ENCODE peak calls at places on chromosomes 3 and 15, in six cellular contexts. J is CD8-positive, alpha-beta T cell; S is mesendoderm; A is effector memory CD4-positive, alpha-beta T cell; M is heart right ventricle; Y is kidney. Q is an unnamed sample. For H3K4me1, the result is how much of the 10 kb centered on the place peaks cover.

GRCh38 chr15:58369261-58369699 is 62.5 kb upstream of the LIPC start:
- DNase-seq in J (no peak), S (no peak), A (no peak), M (no peak), Y (no peak), Q (no peak)

GRCh38 chr3:52481819-52482521 is 13.2 kb upstream of the STAB1 start:
- DNase-seq in J (no peak), S (peak), A (no peak), M (peak), Y (peak), Q (no peak)

GRCh38 chr15:57697588-57697987 is 8.9 kb upstream of the POLR2M start:
- DNase-seq in J (no peak), S (no peak), A (no peak), M (no peak), Y (peak), Q (no peak)

GRCh38 chr15:73873889-73874511 is 636 bp downstream of the TBC1D21 start:
- DNase-seq in J (no peak), S (peak), A (no peak), M (no peak), Y (no peak), Q (no peak)

GRCh38 chr3:154936196-154936595 is 143.9 kb upstream of the MME start:
- DNase-seq in J (no peak), S (no peak), A (no peak), M (no peak), Y (no peak), Q (no peak)

GRCh38 chr15:40340038-40340739 is 550 bp downstream of the CCDC9B start:
- DNase-seq in J (no peak), S (no peak), A (no peak), M (peak), Y (peak), Q (peak)

GRCh38 chr3:110157221-110157620 is 819.9 kb upstream of the DPPA4 start:
- DNase-seq in J (no peak), S (no peak), A (no peak), M (no peak), Y (no peak), Q (no peak)

GRCh38 chr3:12909710-12910109 is 68.3 kb upstream of the RPL32 start:
- DNase-seq in J (no peak), S (no peak), A (no peak), M (no peak), Y (no peak), Q (no peak)

GRCh38 chr3:56222866-56223265 is 245.4 kb downstream of the ERC2 start:
- DNase-seq in J (no peak), S (no peak), A (no peak), M (no peak), Y (no peak), Q (no peak)

GRCh38 chr3:42557849-42558248 is 23.9 kb downstream of the SEC22C start:
- DNase-seq in J (no peak), S (peak), A (no peak), M (no peak), Y (no peak), Q (no peak)

GRCh38 chr3:194772241-194773000 is 86.7 kb downstream of the FAM43A start:
- DNase-seq in J (no peak), S (no peak), A (no peak), M (no peak), Y (no peak), Q (no peak)

GRCh38 chr3:196537319-196537984 is 22.3 kb upstream of the SMCO1 start:
- DNase-seq in J (peak), S (peak), A (peak), M (no peak), Y (no peak), Q (no peak)

GRCh38 chr3:160545481-160545880 is 19.9 kb downstream of the KPNA4 start:
- DNase-seq in J (no peak), S (no peak), A (no peak), M (no peak), Y (no peak), Q (no peak)

GRCh38 chr15:101127503-101128076 is 124.3 kb downstream of the CHSY1 start:
- DNase-seq in J (no peak), S (no peak), A (no peak), M (peak), Y (peak), Q (peak)
- H3K4me1 ChIP-seq in J (under half), S (under half), A (under half), M (under half), Y (under half), Q (half or more)

GRCh38 chr3:140809326-140809725 is 131.5 kb downstream of the TRIM42 start:
- DNase-seq in J (no peak), S (no peak), A (no peak), M (no peak), Y (no peak), Q (no peak)
- H3K27ac ChIP-seq in J (no peak), S (no peak), A (no peak), M (no peak), Y (no peak), Q (no peak)

GRCh38 chr3:123329636-123330340 is 119.1 kb downstream of the ADCY5 start:
- DNase-seq in J (no peak), S (no peak), A (no peak), M (no peak), Y (peak), Q (peak)
- H3K4me1 ChIP-seq in J (under half), S (under half), A (under half), M (under half), Y (under half), Q (under half)

GRCh38 chr3:64647825-64648224 is 40.0 kb downstream of the ADAMTS9 start:
- DNase-seq in J (no peak), S (no peak), A (no peak), M (no peak), Y (no peak), Q (no peak)
- H3K27ac ChIP-seq in J (no peak), S (no peak), A (no peak), M (no peak), Y (no peak), Q (no peak)

GRCh38 chr3:61805510-61806080 is 244.2 kb downstream of the PTPRG start:
- DNase-seq in J (no peak), S (no peak), A (no peak), M (no peak), Y (no peak), Q (no peak)
- H3K4me1 ChIP-seq in J (under half), S (under half), A (under half), M (half or more), Y (under half), Q (half or more)

DNA sequence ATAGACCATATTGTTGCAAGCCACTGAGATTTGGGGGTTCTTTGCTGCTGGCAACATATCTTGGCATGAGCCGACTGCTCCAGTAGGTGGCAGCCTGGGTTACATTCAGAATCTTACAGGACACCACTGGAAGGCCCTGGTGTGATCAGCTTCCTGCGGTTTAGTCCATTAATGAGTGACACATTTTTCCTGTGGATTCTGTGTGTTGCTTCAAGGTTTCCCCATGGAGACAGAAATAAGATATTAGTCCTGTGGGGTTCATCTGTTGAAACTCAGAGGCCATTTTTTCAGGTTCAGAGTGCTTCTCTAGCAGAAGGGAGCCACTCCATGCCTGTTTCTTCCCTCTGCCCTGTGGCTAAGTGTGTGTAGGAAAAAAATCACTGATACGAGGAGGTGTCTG is 116.2 kb downstream of the MFSD1 start:
- DNase-seq in J (no peak), S (peak), A (no peak), M (no peak), Y (no peak), Q (no peak)
- H3K27ac ChIP-seq in J (no peak), S (no peak), A (no peak), M (no peak), Y (no peak), Q (no peak)

GRCh38 chr3:177354461-177354860 is 157.2 kb upstream of the TBL1XR1 start:
- DNase-seq in J (no peak), S (no peak), A (no peak), M (no peak), Y (no peak), Q (no peak)
- H3K4me1 ChIP-seq in J (under half), S (under half), A (under half), M (under half), Y (under half), Q (under half)